ENCODE peak calls at places on chromosomes 12 and 14, in five cellular contexts. O, Y, Z, M and C are unnamed samples.

GRCh38 chr14:105315211-105315721 is 718 bp downstream of the PACS2 start:
- DNase-seq in O (peak; percentile 50), Y (peak; percentile 67), Z (peak; percentile 66), M (peak; percentile 66), C (peak; percentile 42)

GRCh38 chr14:65185859-65186258 is 83.5 kb upstream of the MAX start:
- DNase-seq in O (no peak), Y (no peak), Z (no peak), M (no peak), C (no peak)

GRCh38 chr12:15522574-15523187 is 200.4 kb downstream of the PTPRO start:
- DNase-seq in O (peak; percentile 79), Y (peak; percentile 69), Z (peak; percentile 58), M (peak; percentile 55), C (peak; percentile 65)

GRCh38 chr14:64704145-64704742 is at the start of gene PLEKHG3:
- DNase-seq in O (peak; percentile 82), Y (peak; percentile 93), Z (peak; percentile 95), M (peak; percentile 85), C (no peak)

GRCh38 chr14:103301512-103302197 is 32.4 kb upstream of the EIF5 start:
- DNase-seq in O (no peak), Y (no peak), Z (no peak), M (no peak), C (no peak)

GRCh38 chr14:70714055-70714550 is 72.4 kb downstream of the TTC9 start:
- DNase-seq in O (peak; percentile 69), Y (peak; percentile 89), Z (peak; percentile 79), M (peak; percentile 81), C (peak; percentile 13)

GRCh38 chr14:25003537-25003936 is 46.4 kb downstream of the STXBP6 start:
- DNase-seq in O (peak; percentile 80), Y (no peak), Z (no peak), M (no peak), C (no peak)

GRCh38 chr12:110316861-110317260 is 35.8 kb downstream of the ATP2A2 start:
- DNase-seq in O (peak; percentile 92), Y (no peak), Z (no peak), M (no peak), C (no peak)

GRCh38 chr12:51635371-51635770 is 44.3 kb downstream of the SCN8A start:
- DNase-seq in O (peak; percentile 79), Y (no peak), Z (no peak), M (no peak), C (no peak)

GRCh38 chr14:106094654-106095189 is 568.3 kb downstream of the TMEM121 start:
- DNase-seq in O (no peak), Y (no peak), Z (no peak), M (peak; percentile 7), C (no peak)

GRCh38 chr12:103952497-103952896 is 13.2 kb upstream of the TDG start:
- DNase-seq in O (no peak), Y (no peak), Z (no peak), M (no peak), C (no peak)

GRCh38 chr12:41486718-41487117 is 298.6 kb downstream of the PDZRN4 start:
- DNase-seq in O (peak; percentile 34), Y (peak; percentile 24), Z (no peak), M (peak; percentile 11), C (no peak)

GRCh38 chr14:74425525-74426201 is 347 bp downstream of the SYNDIG1L start:
- DNase-seq in O (peak; percentile 55), Y (peak; percentile 80), Z (peak; percentile 73), M (peak; percentile 92), C (peak; percentile 26)

GRCh38 chr12:65699251-65699650 is 125.0 kb upstream of the HMGA2 start:
- DNase-seq in O (peak; percentile 84), Y (no peak), Z (peak; percentile 10), M (no peak), C (no peak)

GRCh38 chr12:22282283-22282682 is 52.2 kb downstream of the ST8SIA1 start:
- DNase-seq in O (peak; percentile 92), Y (no peak), Z (peak; percentile 14), M (no peak), C (no peak)

GRCh38 chr14:55699131-55700057 is 119.4 kb downstream of the KTN1 start:
- DNase-seq in O (peak; percentile 60), Y (peak; percentile 56), Z (no peak), M (no peak), C (no peak)

GRCh38 chr14:96166475-96167223 is 38.0 kb upstream of the BDKRB2 start:
- DNase-seq in O (peak; percentile 37), Y (no peak), Z (peak; percentile 0), M (no peak), C (no peak)

GRCh38 chr12:14384783-14385638 is 19.5 kb downstream of the ATF7IP start:
- DNase-seq in O (peak; percentile 77), Y (peak; percentile 82), Z (peak; percentile 75), M (peak; percentile 90), C (peak; percentile 55)

GRCh38 chr12:6567112-6567680 is 895 bp downstream of the NOP2 start:
- DNase-seq in O (peak; percentile 31), Y (no peak), Z (no peak), M (no peak), C (no peak)

GRCh38 chr12:120100630-120101029 is 15.9 kb downstream of the RAB35 start:
- DNase-seq in O (peak; percentile 73), Y (no peak), Z (no peak), M (no peak), C (no peak)

GRCh38 chr14:92577321-92577742 is 63.8 kb downstream of the RIN3 start:
- DNase-seq in O (no peak), Y (no peak), Z (no peak), M (no peak), C (peak; percentile 82)

GRCh38 chr12:93180566-93180965 is 197.2 kb upstream of the NUDT4 start:
- DNase-seq in O (peak; percentile 12), Y (no peak), Z (no peak), M (no peak), C (no peak)
- H3K4me1 ChIP-seq in O (peaks cover 36% of the 10 kb centered on the region), Y (no peaks in the 10 kb centered on the region), Z (peaks cover 27% of the 10 kb centered on the region), M (no peaks in the 10 kb centered on the region), C (peaks cover 9% of the 10 kb centered on the region)

DNA sequence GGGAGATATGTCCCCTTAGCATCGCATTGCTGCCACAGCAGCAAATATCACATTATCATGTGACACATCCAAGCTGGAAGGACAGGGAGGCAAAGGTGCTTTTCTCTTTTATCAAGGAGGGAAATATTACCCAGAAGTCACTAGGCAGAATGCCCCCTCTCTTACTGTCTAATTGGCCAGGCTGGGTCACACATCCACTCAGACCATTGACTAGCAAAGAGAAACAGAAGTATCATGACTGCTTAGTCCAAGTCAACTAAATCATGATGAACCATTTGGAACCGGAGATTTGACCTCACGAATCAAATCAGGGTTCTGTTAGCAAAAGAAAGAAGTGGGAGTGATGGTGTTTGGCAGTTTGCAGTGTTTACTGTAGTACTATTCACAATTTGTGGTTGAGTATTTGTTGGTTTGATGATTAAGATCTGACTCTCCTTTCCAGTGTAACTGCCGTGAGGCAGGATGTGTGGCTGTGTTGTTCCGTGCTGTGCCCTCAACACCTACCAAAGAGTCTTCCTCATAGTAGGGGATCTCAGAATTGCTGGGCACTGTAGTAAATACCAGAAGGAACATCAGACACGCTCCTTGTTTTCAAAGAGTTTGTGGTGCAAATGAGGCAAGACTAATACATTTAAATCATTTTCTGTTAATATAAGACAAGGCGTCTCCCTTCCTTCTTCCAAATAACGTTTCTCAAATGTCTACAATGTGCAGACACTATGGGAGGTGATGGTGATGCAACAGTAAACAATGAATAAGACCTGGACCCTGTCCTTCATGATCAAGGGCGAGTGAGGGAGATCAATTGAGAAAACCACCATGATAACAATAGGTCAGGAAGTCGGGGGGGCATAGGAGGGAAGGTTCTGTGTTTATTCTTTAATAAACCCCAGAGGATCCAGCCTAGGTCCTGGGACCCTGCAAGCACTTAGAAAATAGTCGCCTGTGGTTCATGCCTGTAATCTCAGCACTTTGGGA is 194.4 kb upstream of the CRY1 start:
- DNase-seq in O (peak; percentile 12), Y (no peak), Z (no peak), M (no peak), C (no peak)
- TF ChIP-seq EZH2phosphoT487 in O (no peak), Y (no peak), Z (no peak), M (no peak), C (no peak)

DNA sequence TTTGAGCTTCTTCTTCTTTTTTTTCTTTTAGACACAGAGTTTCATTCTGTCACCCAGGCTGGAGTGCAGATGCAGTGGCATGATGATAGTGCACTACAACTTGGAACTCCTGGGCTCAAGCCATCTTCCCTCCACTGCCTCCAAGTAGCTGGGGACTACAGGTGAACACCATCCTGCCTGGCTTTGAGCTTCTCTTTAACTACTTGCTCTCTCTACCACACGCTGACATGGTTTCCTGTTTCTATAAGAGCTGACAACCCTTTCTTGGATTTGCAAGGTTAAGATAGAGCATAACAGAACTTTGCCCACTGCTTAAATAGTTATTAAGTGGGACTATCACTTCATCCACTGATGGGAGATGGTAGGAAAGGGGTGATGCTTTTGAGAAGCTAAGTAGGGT is 82.4 kb upstream of the SLC38A2 start:
- DNase-seq in O (no peak), Y (no peak), Z (no peak), M (no peak), C (no peak)
- H3K4me1 ChIP-seq in O (peaks cover 37% of the 10 kb centered on the region), Y (peaks cover 34% of the 10 kb centered on the region), Z (peaks cover 32% of the 10 kb centered on the region), M (peaks cover 5% of the 10 kb centered on the region), C (peaks cover 26% of the 10 kb centered on the region)

GRCh38 chr12:20643822-20644221 is 51.3 kb upstream of the SLCO1C1 start:
- DNase-seq in O (no peak), Y (no peak), Z (no peak), M (no peak), C (no peak)

GRCh38 chr12:20641127-20641526 is 54.0 kb upstream of the SLCO1C1 start:
- DNase-seq in O (no peak), Y (no peak), Z (no peak), M (no peak), C (no peak)

GRCh38 chr12:20646239-20646827 is 48.8 kb upstream of the SLCO1C1 start:
- DNase-seq in O (peak; percentile 73), Y (peak; percentile 45), Z (peak; percentile 56), M (peak; percentile 44), C (peak; percentile 39)
- TF ChIP-seq EZH2phosphoT487 in O (no peak), Y (no peak), Z (no peak), M (no peak), C (no peak)

GRCh38 chr14:72540836-72541235 is 353.1 kb downstream of the DPF3 start:
- DNase-seq in O (no peak), Y (no peak), Z (no peak), M (no peak), C (no peak)
- H3K4me1 ChIP-seq in O (no peaks in the 10 kb centered on the region), Y (peaks cover 4% of the 10 kb centered on the region), Z (no peaks in the 10 kb centered on the region), M (peaks cover 15% of the 10 kb centered on the region), C (peaks cover 10% of the 10 kb centered on the region)

DNA sequence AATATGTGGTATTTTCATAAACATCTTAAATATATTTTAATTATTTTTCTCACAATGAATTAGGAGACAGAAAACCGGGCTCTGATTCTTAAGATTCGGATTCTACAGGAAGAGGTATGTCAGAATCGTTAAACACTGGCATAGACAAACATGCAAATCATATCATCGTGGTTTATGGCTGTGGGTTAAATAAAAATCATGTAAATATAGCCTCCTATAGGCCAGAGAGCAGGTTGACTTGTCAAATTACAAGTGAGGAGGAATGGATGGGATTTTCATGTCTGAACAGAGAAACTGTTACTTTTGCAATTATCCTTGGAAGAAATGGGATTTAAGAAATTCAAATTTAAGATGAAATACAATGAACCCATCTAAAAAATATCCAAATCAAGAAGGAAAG is 74.9 kb upstream of the BCAT1 start:
- DNase-seq in O (no peak), Y (no peak), Z (no peak), M (no peak), C (no peak)
- TF ChIP-seq EZH2phosphoT487 in O (no peak), Y (no peak), Z (no peak), M (no peak), C (no peak)

DNA sequence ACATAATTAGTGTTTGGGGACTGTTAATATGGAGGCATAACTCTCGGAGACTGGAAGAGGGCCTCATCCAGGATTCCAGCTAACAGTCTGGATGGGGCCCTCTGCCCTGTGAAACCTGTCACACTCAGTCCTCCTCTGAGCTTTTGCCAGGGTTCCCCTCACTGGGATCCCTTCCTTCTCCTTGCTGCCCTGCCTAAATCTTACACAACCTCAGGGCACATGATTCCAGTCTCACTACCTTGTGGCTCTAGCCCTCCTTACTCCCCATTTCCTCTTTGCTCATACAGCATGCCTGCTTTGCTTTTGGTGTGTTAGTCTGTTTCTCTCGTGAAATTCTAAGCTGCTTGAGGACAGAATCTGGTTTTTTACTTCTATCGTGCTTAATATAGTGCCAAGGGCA is 936 bp upstream of the GSG1 start:
- DNase-seq in O (no peak), Y (no peak), Z (no peak), M (no peak), C (no peak)
- H3K4me1 ChIP-seq in O (peaks cover 38% of the 10 kb centered on the region), Y (peaks cover 28% of the 10 kb centered on the region), Z (peaks cover 33% of the 10 kb centered on the region), M (peaks cover 16% of the 10 kb centered on the region), C (peaks cover 25% of the 10 kb centered on the region)